ENCODE peak calls at places on chromosome X, in seven cellular contexts. U is testis, R is HFF-Myc, L is heart left ventricle, I is psoas muscle, X is IMR-90, V is upper lobe of left lung. Q is an unnamed sample.

GRCh38 chrX:4850312-4850711 is 1136.9 kb upstream of the PRKX start:
- DNase-seq in U (no peak), R (no peak), X (no peak), V (no peak), L (no peak), I (no peak), Q (no peak)

GRCh38 chrX:13551610-13552009 is 17.8 kb upstream of the EGFL6 start:
- DNase-seq in V (no peak), R (no peak), L (no peak), U (no peak), X (no peak), I (no peak), Q (no peak)

GRCh38 chrX:47467106-47467505 is 15.9 kb downstream of the ZNF41 start:
- DNase-seq in V (no peak), L (no peak), X (no peak), R (no peak), I (no peak), U (no peak), Q (no peak)

GRCh38 chrX:76454456-76454927 is 27.0 kb downstream of the MAGEE1 start:
- DNase-seq in U (no peak), I (no peak), V (no peak), R (no peak), X (peak; percentile 9), L (no peak), Q (no peak)

GRCh38 chrX:14496674-14497073 is 32.7 kb upstream of the GLRA2 start:
- DNase-seq in U (no peak), X (no peak), V (no peak), R (no peak), I (no peak), L (no peak), Q (no peak)

GRCh38 chrX:118627084-118627758 is 100.2 kb upstream of the IL13RA1 start:
- DNase-seq in X (no peak), L (no peak), R (no peak), U (no peak), V (no peak), I (no peak), Q (no peak)

GRCh38 chrX:20461576-20461975 is 194.9 kb upstream of the RPS6KA3 start:
- DNase-seq in X (peak; percentile 39), V (no peak), L (no peak), U (no peak), R (no peak), I (no peak), Q (peak; percentile 1)

GRCh38 chrX:131187234-131187633 is 101.9 kb downstream of the IGSF1 start:
- DNase-seq in X (no peak), I (no peak), V (no peak), R (no peak), L (no peak), U (no peak), Q (no peak)

GRCh38 chrX:53682885-53683555 is 3.5 kb downstream of the HUWE1 start:
- DNase-seq in I (peak; percentile 19), V (no peak), L (peak; percentile 32), R (no peak), X (peak; percentile 50), U (peak; percentile 40), Q (no peak)

GRCh38 chrX:73943572-73943899 is 360.4 kb upstream of the ZCCHC13 start:
- DNase-seq in R (no peak), X (no peak), V (no peak), I (no peak), U (no peak), L (no peak), Q (no peak)

GRCh38 chrX:71178908-71179307 is 34.3 kb downstream of the NLGN3 start:
- DNase-seq in I (peak; percentile 33), R (peak; percentile 22), X (peak; percentile 69), U (peak; percentile 73), V (no peak), L (peak; percentile 38), Q (no peak)

GRCh38 chrX:12563121-12563520 is 228.1 kb upstream of the PRPS2 start:
- DNase-seq in R (no peak), U (no peak), L (no peak), X (peak; percentile 38), I (no peak), V (no peak), Q (no peak)

GRCh38 chrX:13515181-13515930 is 54.0 kb upstream of the EGFL6 start:
- DNase-seq in U (no peak), R (no peak), X (no peak), I (no peak), L (no peak), V (no peak), Q (no peak)

GRCh38 chrX:151004085-151004484 is 20.9 kb downstream of the HMGB3 start:
- DNase-seq in L (no peak), V (no peak), I (no peak), X (peak; percentile 2), R (no peak), U (no peak), Q (no peak)

GRCh38 chrX:118272237-118272636 is 73.7 kb upstream of the WDR44 start:
- DNase-seq in V (no peak), I (no peak), R (no peak), X (peak; percentile 52), U (no peak), L (no peak), Q (no peak)

GRCh38 chrX:109393859-109394258 is 88.0 kb downstream of the GUCY2F start:
- DNase-seq in U (no peak), V (no peak), X (no peak), I (no peak), R (peak; percentile 1), L (no peak), Q (no peak)

GRCh38 chrX:56728752-56729151 is 291 bp upstream of the NBDY start:
- DNase-seq in U (peak; percentile 32), R (no peak), X (peak; percentile 5), L (no peak), V (no peak), I (no peak), Q (no peak)

DNA sequence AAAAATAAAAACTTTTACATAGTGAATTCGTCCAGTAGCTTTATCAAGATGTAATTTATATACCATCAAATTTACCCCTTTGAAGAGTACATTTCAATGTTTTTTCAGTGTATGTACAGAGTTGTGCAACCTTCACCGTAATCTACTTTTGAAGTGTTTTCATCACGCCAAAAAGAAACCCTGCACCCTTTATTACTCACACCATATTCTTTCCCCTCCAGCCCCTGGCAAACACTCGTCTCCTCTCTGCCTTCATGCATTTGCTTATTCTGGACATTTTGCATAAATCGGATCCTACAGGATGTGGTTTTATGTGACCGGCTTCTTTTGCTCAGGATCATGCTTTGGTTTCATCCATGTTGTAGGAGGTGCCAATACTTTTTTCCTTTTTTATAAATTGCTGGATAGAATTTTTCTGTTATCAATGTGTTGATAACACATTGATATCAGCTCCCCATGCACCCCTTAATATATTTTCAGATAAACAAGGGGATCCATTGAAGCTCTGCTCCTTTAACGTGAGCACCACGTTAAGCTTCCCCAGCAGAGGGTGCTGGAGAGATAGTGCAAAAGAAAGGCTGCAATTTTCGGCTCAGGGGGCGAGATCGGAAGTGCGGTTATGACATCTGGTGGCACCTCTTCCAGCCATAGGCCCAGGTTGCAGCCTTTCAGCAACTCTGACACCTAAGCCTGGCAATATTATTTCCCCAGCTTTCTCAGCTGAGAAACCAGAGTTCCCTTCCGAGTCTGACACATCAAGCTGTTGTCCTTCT is 100.1 kb upstream of the VCX3B start:
- DNase-seq in L (peak; percentile 36), X (no peak), I (no peak), R (no peak), U (peak; percentile 63), V (no peak), Q (no peak)
- TF ChIP-seq CTCF in L (peak; percentile 31), X (no peak), I (peak; percentile 42), R (no peak), U (peak; percentile 31), V (peak; percentile 31), Q (no peak)

GRCh38 chrX:3435057-3435456 is 88.6 kb upstream of the MXRA5 start:
- DNase-seq in I (no peak), X (no peak), V (no peak), U (no peak), L (no peak), R (no peak), Q (no peak)
- H3K4me3 ChIP-seq in I (no peak overlapping the region), X (no peak overlapping the region), V (no peak overlapping the region), U (no peak overlapping the region), L (no peak overlapping the region), R (no peak overlapping the region), Q (no peak overlapping the region)

GRCh38 chrX:40470830-40471429 is 109.8 kb upstream of the ATP6AP2 start:
- DNase-seq in R (no peak), L (no peak), U (peak; percentile 21), I (no peak), V (no peak), X (no peak), Q (no peak)

GRCh38 chrX:40474205-40474626 is 106.6 kb upstream of the ATP6AP2 start:
- DNase-seq in R (no peak), U (no peak), V (peak; percentile 52), L (peak; percentile 32), X (peak; percentile 4), I (no peak), Q (no peak)

GRCh38 chrX:40473460-40474204 is 107.1 kb upstream of the ATP6AP2 start:
- DNase-seq in L (no peak), I (no peak), U (no peak), V (no peak), X (no peak), R (no peak), Q (no peak)

GRCh38 chrX:40469316-40469715 is 111.5 kb upstream of the ATP6AP2 start:
- DNase-seq in V (no peak), U (no peak), X (no peak), L (no peak), R (no peak), I (no peak), Q (no peak)

GRCh38 chrX:40471965-40472648 is 108.7 kb upstream of the ATP6AP2 start:
- DNase-seq in X (peak; percentile 84), U (peak; percentile 37), R (peak; percentile 74), V (no peak), I (no peak), L (no peak), Q (peak; percentile 49)
- TF ChIP-seq CTCF in X (no peak), U (no peak), R (no peak), V (no peak), I (peak; percentile 3), L (no peak), Q (no peak)

DNA sequence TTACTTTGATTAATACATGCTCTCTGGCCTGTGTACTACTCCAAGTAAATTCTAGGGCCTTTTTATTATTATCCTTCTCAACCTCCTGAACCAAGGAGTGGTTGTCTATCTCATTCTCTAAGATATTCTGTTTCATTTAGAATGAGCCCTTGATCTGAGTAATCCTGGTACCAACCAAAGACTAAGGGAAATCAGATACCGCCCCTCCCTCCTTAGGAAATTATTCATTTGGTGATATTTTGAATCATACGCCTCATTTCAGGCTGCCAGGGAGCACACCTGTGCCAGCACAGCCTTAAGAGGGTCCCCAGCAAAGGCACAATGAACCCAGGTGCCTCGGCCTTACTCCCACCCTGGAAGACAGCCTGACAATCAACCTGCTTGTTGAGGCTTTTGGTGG is 73.2 kb upstream of the STARD8 start:
- DNase-seq in U (no peak), X (no peak), L (no peak), V (no peak), I (no peak), R (no peak), Q (no peak)
- H3K4me3 ChIP-seq in U (no peak overlapping the region), X (no peak overlapping the region), L (no peak overlapping the region), V (no peak overlapping the region), I (no peak overlapping the region), R (no peak overlapping the region), Q (no peak overlapping the region)

DNA sequence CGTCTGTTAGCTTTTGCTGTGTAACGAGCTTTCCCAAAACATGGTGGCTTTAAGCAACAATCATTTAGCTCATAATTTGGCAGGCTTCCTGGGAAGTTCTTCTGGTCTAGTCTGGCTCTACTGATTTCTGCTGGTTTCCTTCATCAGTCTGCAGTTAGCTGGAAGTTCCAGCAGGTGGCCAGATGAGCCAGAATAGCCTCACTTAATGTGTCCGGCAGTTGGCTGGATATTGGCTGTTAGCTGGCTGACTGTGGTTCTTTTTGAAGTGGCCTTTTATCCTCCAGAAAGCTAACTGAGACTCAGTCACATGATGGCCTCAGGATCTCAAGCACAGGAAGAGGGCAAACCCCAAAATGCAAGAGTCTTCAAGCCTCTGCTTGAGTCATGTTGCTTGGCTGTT is 34.9 kb downstream of the FTHL17 start:
- DNase-seq in R (peak; percentile 29), U (peak; percentile 61), X (peak; percentile 42), V (no peak), I (peak; percentile 19), L (peak; percentile 44), Q (peak; percentile 2)
- TF ChIP-seq CTCF in R (peak; percentile 61), U (peak; percentile 63), X (peak; percentile 61), V (peak; percentile 55), I (peak; percentile 54), L (peak; percentile 49), Q (peak; percentile 59)

Q was measured in AG04449.